ENCODE peak calls at places on chromosome 7, in seven cellular contexts. One of them, this sample, is unnamed.

GRCh38 chr7:16594061-16594460 is 51.5 kb downstream of the ANKMY2 start:
- DNase-seq in stimulated activated CD4-positive, alpha-beta T cell treated with anti-CD3 and anti-CD28 coated beads, Interleukin-1b, Interleukin-23, amount 100 ng/mL, for 24 hours: no peak
- DNase-seq in NCI-H1436: no peak
- DNase-seq in HTR-8/SVneo: peak; percentile 12
- DNase-seq in activated CD4-positive, alpha-beta T cell treated with anti-CD3 and anti-CD28 coated beads, Interleukin-2, amount 50 U/mL, for 24 hours: no peak
- DNase-seq in NCI-H187: no peak
- DNase-seq in PC-9: no peak
- DNase-seq in this sample: no peak

GRCh38 chr7:100119701-100120517 is 475 bp downstream of the CNPY4 start:
- DNase-seq in stimulated activated CD4-positive, alpha-beta T cell treated with anti-CD3 and anti-CD28 coated beads, Interleukin-1b, Interleukin-23, amount 100 ng/mL, for 24 hours: peak; percentile 59
- DNase-seq in NCI-H1436: no peak
- DNase-seq in HTR-8/SVneo: peak; percentile 62
- DNase-seq in activated CD4-positive, alpha-beta T cell treated with anti-CD3 and anti-CD28 coated beads, Interleukin-2, amount 50 U/mL, for 24 hours: no peak
- DNase-seq in NCI-H187: no peak
- DNase-seq in PC-9: no peak
- DNase-seq in this sample: peak; percentile 37

GRCh38 chr7:24836084-24836483 is 78.8 kb upstream of the GSDME start:
- DNase-seq in stimulated activated CD4-positive, alpha-beta T cell treated with anti-CD3 and anti-CD28 coated beads, Interleukin-1b, Interleukin-23, amount 100 ng/mL, for 24 hours: no peak
- DNase-seq in NCI-H1436: no peak
- DNase-seq in HTR-8/SVneo: no peak
- DNase-seq in activated CD4-positive, alpha-beta T cell treated with anti-CD3 and anti-CD28 coated beads, Interleukin-2, amount 50 U/mL, for 24 hours: no peak
- DNase-seq in NCI-H187: no peak
- DNase-seq in PC-9: no peak
- DNase-seq in this sample: no peak

GRCh38 chr7:145478551-145478950 is 638.0 kb upstream of the CNTNAP2 start:
- DNase-seq in stimulated activated CD4-positive, alpha-beta T cell treated with anti-CD3 and anti-CD28 coated beads, Interleukin-1b, Interleukin-23, amount 100 ng/mL, for 24 hours: no peak
- DNase-seq in NCI-H1436: no peak
- DNase-seq in HTR-8/SVneo: no peak
- DNase-seq in activated CD4-positive, alpha-beta T cell treated with anti-CD3 and anti-CD28 coated beads, Interleukin-2, amount 50 U/mL, for 24 hours: no peak
- DNase-seq in NCI-H187: no peak
- DNase-seq in PC-9: no peak
- DNase-seq in this sample: no peak

GRCh38 chr7:464712-465461 is 54.8 kb downstream of the PDGFA start:
- DNase-seq in stimulated activated CD4-positive, alpha-beta T cell treated with anti-CD3 and anti-CD28 coated beads, Interleukin-1b, Interleukin-23, amount 100 ng/mL, for 24 hours: no peak
- DNase-seq in NCI-H1436: no peak
- DNase-seq in HTR-8/SVneo: no peak
- DNase-seq in activated CD4-positive, alpha-beta T cell treated with anti-CD3 and anti-CD28 coated beads, Interleukin-2, amount 50 U/mL, for 24 hours: no peak
- DNase-seq in NCI-H187: no peak
- DNase-seq in PC-9: no peak
- DNase-seq in this sample: no peak

GRCh38 chr7:3301831-3302618 is 973 bp downstream of the SDK1 start:
- DNase-seq in stimulated activated CD4-positive, alpha-beta T cell treated with anti-CD3 and anti-CD28 coated beads, Interleukin-1b, Interleukin-23, amount 100 ng/mL, for 24 hours: no peak
- DNase-seq in NCI-H1436: peak; percentile 28
- DNase-seq in HTR-8/SVneo: peak; percentile 65
- DNase-seq in activated CD4-positive, alpha-beta T cell treated with anti-CD3 and anti-CD28 coated beads, Interleukin-2, amount 50 U/mL, for 24 hours: no peak
- DNase-seq in NCI-H187: no peak
- DNase-seq in PC-9: no peak
- DNase-seq in this sample: peak; percentile 53

GRCh38 chr7:115274-115911 is 77.0 kb upstream of the FAM20C start:
- DNase-seq in stimulated activated CD4-positive, alpha-beta T cell treated with anti-CD3 and anti-CD28 coated beads, Interleukin-1b, Interleukin-23, amount 100 ng/mL, for 24 hours: no peak
- DNase-seq in NCI-H1436: no peak
- DNase-seq in HTR-8/SVneo: no peak
- DNase-seq in activated CD4-positive, alpha-beta T cell treated with anti-CD3 and anti-CD28 coated beads, Interleukin-2, amount 50 U/mL, for 24 hours: no peak
- DNase-seq in NCI-H187: no peak
- DNase-seq in PC-9: peak; percentile 56
- DNase-seq in this sample: no peak

GRCh38 chr7:36985866-36986402 is 261.6 kb upstream of the AOAH start:
- DNase-seq in stimulated activated CD4-positive, alpha-beta T cell treated with anti-CD3 and anti-CD28 coated beads, Interleukin-1b, Interleukin-23, amount 100 ng/mL, for 24 hours: no peak
- DNase-seq in NCI-H1436: peak; percentile 54
- DNase-seq in HTR-8/SVneo: no peak
- DNase-seq in activated CD4-positive, alpha-beta T cell treated with anti-CD3 and anti-CD28 coated beads, Interleukin-2, amount 50 U/mL, for 24 hours: no peak
- DNase-seq in NCI-H187: no peak
- DNase-seq in PC-9: no peak
- DNase-seq in this sample: no peak

GRCh38 chr7:69860486-69860885 is 262.2 kb downstream of the AUTS2 start:
- DNase-seq in stimulated activated CD4-positive, alpha-beta T cell treated with anti-CD3 and anti-CD28 coated beads, Interleukin-1b, Interleukin-23, amount 100 ng/mL, for 24 hours: no peak
- DNase-seq in NCI-H1436: no peak
- DNase-seq in HTR-8/SVneo: no peak
- DNase-seq in activated CD4-positive, alpha-beta T cell treated with anti-CD3 and anti-CD28 coated beads, Interleukin-2, amount 50 U/mL, for 24 hours: no peak
- DNase-seq in NCI-H187: no peak
- DNase-seq in PC-9: no peak
- DNase-seq in this sample: no peak